ENCODE peak calls at places on chromosomes 12 and 14, in ten cellular contexts. M is GM03348; W is right cardiac atrium; P is anterior cingulate cortex; L is PC-3; F is breast epithelium; Y is GM12892; C is CD4-positive, alpha-beta T cell; Z is pons; D is kidney epithelial cell. B is an unnamed sample.

GRCh38 chr12:125032466-125033152 is 32.6 kb upstream of the AACS start:
- DNase-seq in M (no peak), W (no peak), P (no peak), L (no peak), F (no peak), Y (no peak), C (no peak), Z (no peak), D (no peak), B (no peak)

GRCh38 chr12:111768159-111768895 is 1.6 kb downstream of the ALDH2 start:
- DNase-seq in M (no peak), W (peak), P (no peak), L (no peak), F (no peak), Y (no peak), C (no peak), Z (no peak), D (no peak), B (no peak)

GRCh38 chr14:104111301-104112112 is 26.0 kb downstream of the ASPG start:
- DNase-seq in M (no peak), W (peak), P (no peak), L (no peak), F (peak), Y (no peak), C (no peak), Z (no peak), D (no peak), B (no peak)

GRCh38 chr14:75562048-75562447 is 16.4 kb upstream of the FLVCR2 start:
- DNase-seq in M (no peak), W (no peak), P (no peak), L (peak), F (no peak), Y (no peak), C (no peak), Z (no peak), D (peak), B (peak)

GRCh38 chr14:56333361-56334279 is 215.4 kb downstream of the PELI2 start:
- DNase-seq in M (peak), W (no peak), P (no peak), L (peak), F (no peak), Y (no peak), C (no peak), Z (peak), D (peak), B (peak)

GRCh38 chr14:51094282-51094821 is 553 bp downstream of the TRIM9 start:
- DNase-seq in M (no peak), W (peak), P (no peak), L (no peak), F (no peak), Y (peak), C (peak), Z (no peak), D (no peak), B (no peak)

GRCh38 chr12:44874981-44875416 is 1.1 kb downstream of the NELL2 start:
- DNase-seq in M (peak), W (no peak), P (no peak), L (no peak), F (no peak), Y (no peak), C (peak), Z (no peak), D (no peak), B (no peak)

GRCh38 chr12:89846473-89846872 is 137.8 kb upstream of the ATP2B1 start:
- DNase-seq in M (no peak), W (no peak), P (no peak), L (no peak), F (no peak), Y (no peak), C (no peak), Z (peak), D (no peak), B (no peak)

GRCh38 chr14:64112859-64113258 is 181.3 kb downstream of the ESR2 start:
- DNase-seq in M (no peak), W (no peak), P (no peak), L (peak), F (peak), Y (no peak), C (no peak), Z (no peak), D (no peak), B (no peak)

GRCh38 chr14:96804821-96805374 is 7.7 kb downstream of the VRK1 start:
- DNase-seq in M (no peak), W (no peak), P (no peak), L (no peak), F (no peak), Y (no peak), C (no peak), Z (no peak), D (no peak), B (no peak)